ENCODE peak calls at places on chromosome 22, in eight cellular contexts. L is cardiac fibroblast, Q is epithelial cell of esophagus, A is H1, N is right lobe of liver, F is glutamatergic neuron, C is HFF-Myc, Y is body of pancreas. U is an unnamed sample.

GRCh38 chr22:49305215-49305965 is 522.3 kb downstream of the BRD1 start:
- DNase-seq in F (peak; percentile 51), C (no peak), L (no peak), A (peak; percentile 100), Y (peak; percentile 72), N (peak; percentile 78), Q (no peak), U (peak; percentile 56)

GRCh38 chr22:44217346-44217745 is 36.6 kb downstream of the PARVG start:
- DNase-seq in Y (no peak), F (no peak), N (no peak), C (no peak), Q (no peak), L (no peak), A (peak; percentile 16), U (no peak)

GRCh38 chr22:22246706-22247105 is 2.1 kb downstream of the VPREB1 start:
- DNase-seq in L (no peak), Q (no peak), Y (no peak), C (no peak), N (no peak), F (no peak), A (no peak), U (no peak)

GRCh38 chr22:44957267-44957905 is 52.4 kb downstream of the PHF21B start:
- DNase-seq in Y (no peak), L (no peak), A (no peak), N (no peak), F (peak; percentile 46), C (no peak), Q (no peak), U (no peak)

GRCh38 chr22:49413551-49413950 is 414.1 kb downstream of the BRD1 start:
- DNase-seq in N (no peak), A (no peak), Y (no peak), L (no peak), Q (no peak), C (no peak), F (no peak), U (no peak)

GRCh38 chr22:30481711-30482110 is 9.9 kb upstream of the SEC14L3 start:
- DNase-seq in N (no peak), F (no peak), C (no peak), Y (no peak), A (no peak), L (peak; percentile 5), Q (peak; percentile 52), U (no peak)

GRCh38 chr22:47143249-47143938 is 380.9 kb downstream of the TBC1D22A start:
- DNase-seq in N (no peak), C (no peak), Q (no peak), Y (peak; percentile 34), L (no peak), A (no peak), F (no peak), U (no peak)

GRCh38 chr22:49084203-49084602 is 743.5 kb downstream of the BRD1 start:
- DNase-seq in C (no peak), N (no peak), F (no peak), Y (no peak), A (no peak), L (no peak), Q (no peak), U (no peak)

GRCh38 chr22:38017272-38017920 is 33.0 kb upstream of the SOX10 start:
- DNase-seq in Y (peak; percentile 59), N (peak; percentile 76), Q (peak; percentile 50), C (peak; percentile 35), A (no peak), L (peak; percentile 66), F (no peak), U (no peak)

GRCh38 chr22:29842740-29843139 is 4.7 kb upstream of the ASCC2 start:
- DNase-seq in N (no peak), A (no peak), Y (no peak), F (no peak), C (peak; percentile 79), Q (peak; percentile 95), L (peak; percentile 98), U (no peak)

GRCh38 chr22:45007946-45008852 is 1.6 kb downstream of the PHF21B start:
- DNase-seq in N (no peak), C (no peak), Y (no peak), Q (peak; percentile 32), L (peak; percentile 26), A (peak; percentile 80), F (peak; percentile 73), U (no peak)

GRCh38 chr22:45170001-45170466 is 6.3 kb downstream of the NUP50 start:
- DNase-seq in N (no peak), A (no peak), L (no peak), Y (no peak), C (no peak), F (no peak), Q (peak; percentile 43), U (no peak)

GRCh38 chr22:28394711-28395110 is 284.9 kb downstream of the TTC28 start:
- DNase-seq in Y (no peak), A (no peak), Q (no peak), C (no peak), N (no peak), F (no peak), L (no peak), U (no peak)

GRCh38 chr22:26484360-26484706 is 656 bp downstream of the SRRD start:
- DNase-seq in C (no peak), Y (no peak), F (no peak), Q (no peak), L (no peak), A (no peak), N (no peak), U (no peak)

GRCh38 chr22:44181033-44181911 is 547 bp downstream of the PARVG start:
- DNase-seq in Y (no peak), N (peak; percentile 55), C (no peak), A (no peak), Q (no peak), F (no peak), L (no peak), U (peak; percentile 62)

GRCh38 chr22:37676691-37677627 is 1.5 kb downstream of the LGALS1 start:
- DNase-seq in N (peak; percentile 89), C (peak; percentile 92), Y (peak; percentile 86), F (peak; percentile 75), A (peak; percentile 87), Q (peak; percentile 94), L (peak; percentile 99), U (peak; percentile 91)

GRCh38 chr22:17159504-17159951 is 451 bp upstream of the HDHD5 start:
- DNase-seq in C (no peak), Y (peak; percentile 46), A (no peak), N (peak; percentile 88), F (peak; percentile 25), L (peak; percentile 60), Q (peak; percentile 76), U (no peak)

GRCh38 chr22:49183208-49183825 is 644.4 kb downstream of the BRD1 start:
- DNase-seq in A (no peak), C (no peak), F (no peak), Q (no peak), N (no peak), L (no peak), Y (no peak), U (no peak)

GRCh38 chr22:28560005-28560742 is 119.5 kb downstream of the TTC28 start:
- DNase-seq in A (no peak), Q (peak; percentile 77), L (peak; percentile 72), N (no peak), C (no peak), F (no peak), Y (no peak), U (no peak)

GRCh38 chr22:42333544-42333943 is 63.1 kb upstream of the TCF20 start:
- DNase-seq in Q (no peak), Y (no peak), L (no peak), A (no peak), N (no peak), C (no peak), F (no peak), U (no peak)

GRCh38 chr22:42330170-42330569 is 59.7 kb upstream of the TCF20 start:
- DNase-seq in A (no peak), N (no peak), C (no peak), F (no peak), Y (no peak), L (no peak), Q (no peak), U (no peak)

GRCh38 chr22:42332089-42332488 is 61.6 kb upstream of the TCF20 start:
- DNase-seq in A (no peak), C (no peak), N (no peak), L (no peak), Q (no peak), F (no peak), Y (no peak), U (no peak)

GRCh38 chr22:42329504-42329903 is 59.1 kb upstream of the TCF20 start:
- DNase-seq in N (no peak), Q (no peak), F (no peak), A (no peak), Y (no peak), L (no peak), C (no peak), U (no peak)

GRCh38 chr22:42330953-42331525 is 60.6 kb upstream of the TCF20 start:
- DNase-seq in Y (no peak), L (no peak), C (no peak), N (no peak), F (peak; percentile 71), Q (no peak), A (no peak), U (no peak)
- TF ChIP-seq CTCF in Y (no peak), L (no peak), C (no peak), N (no peak), F (no peak), Q (no peak), A (no peak), U (no peak)

GRCh38 chr22:19495562-19496323 is 16.0 kb downstream of the CDC45 start:
- DNase-seq in C (no peak), N (no peak), F (no peak), Q (peak; percentile 55), A (no peak), Y (no peak), L (peak; percentile 56), U (no peak)
- TF ChIP-seq CTCF in C (no peak), N (peak; percentile 44), F (no peak), Q (peak; percentile 39), A (no peak), Y (no peak), L (peak; percentile 20), U (no peak)

GRCh38 chr22:35966314-35967045 is 62.1 kb downstream of the RBFOX2 start:
- DNase-seq in Q (no peak), L (peak; percentile 65), C (peak; percentile 72), F (no peak), Y (no peak), A (no peak), N (no peak), U (no peak)
- TF ChIP-seq CTCF in Q (no peak), L (peak; percentile 21), C (no peak), F (no peak), Y (no peak), A (no peak), N (no peak), U (no peak)

GRCh38 chr22:24514241-24515024 is 19.3 kb downstream of the UPB1 start:
- DNase-seq in Q (no peak), C (no peak), L (no peak), A (no peak), F (no peak), Y (no peak), N (peak; percentile 81), U (no peak)

GRCh38 chr22:24518228-24518627 is 23.1 kb downstream of the UPB1 start:
- DNase-seq in A (no peak), F (no peak), Y (no peak), Q (no peak), C (no peak), L (no peak), N (no peak), U (no peak)

GRCh38 chr22:24515025-24515338 is 19.9 kb downstream of the UPB1 start:
- DNase-seq in L (no peak), C (no peak), Q (no peak), Y (no peak), F (no peak), A (no peak), N (no peak), U (no peak)

GRCh38 chr22:24517446-24517845 is 22.3 kb downstream of the UPB1 start:
- DNase-seq in N (no peak), Y (no peak), F (no peak), A (no peak), L (no peak), Q (no peak), C (no peak), U (no peak)

GRCh38 chr22:24516301-24516737 is 21.2 kb downstream of the UPB1 start:
- DNase-seq in A (no peak), Y (no peak), L (peak; percentile 93), Q (peak; percentile 73), F (no peak), C (no peak), N (no peak), U (no peak)
- TF ChIP-seq CTCF in A (no peak), Y (no peak), L (peak; percentile 8), Q (no peak), F (no peak), C (no peak), N (no peak), U (no peak)

U was measured in natural killer cell.